ENCODE peak calls at places on chromosomes 6 and 20, in six cellular contexts. L, U, J, M, X and I are unnamed samples.

GRCh38 chr6:20699402-20699801 is 165.1 kb downstream of the CDKAL1 start:
- DNase-seq in L (no peak), U (no peak), J (no peak), M (no peak), X (no peak), I (peak)

GRCh38 chr20:16434087-16434664 is 139.1 kb downstream of the KIF16B start:
- DNase-seq in L (peak), U (peak), J (peak), M (peak), X (peak), I (peak)

GRCh38 chr6:163720460-163721235 is 306.1 kb downstream of the QKI start:
- DNase-seq in L (no peak), U (no peak), J (no peak), M (no peak), X (no peak), I (no peak)

GRCh38 chr6:46688117-46688965 is 656 bp downstream of the TDRD6 start:
- DNase-seq in L (no peak), U (no peak), J (no peak), M (no peak), X (no peak), I (no peak)

GRCh38 chr6:166757226-166758135 is 130.4 kb upstream of the RPS6KA2 start:
- DNase-seq in L (peak), U (no peak), J (no peak), M (no peak), X (no peak), I (no peak)

GRCh38 chr20:3068986-3069900 is 2.2 kb upstream of the OXT start:
- DNase-seq in L (no peak), U (no peak), J (no peak), M (peak), X (no peak), I (peak)

GRCh38 chr6:12150812-12151432 is 138.8 kb downstream of the HIVEP1 start:
- DNase-seq in L (no peak), U (peak), J (peak), M (peak), X (peak), I (peak)

GRCh38 chr6:9204171-9204570 is 768.8 kb upstream of the SLC35B3 start:
- DNase-seq in L (no peak), U (no peak), J (no peak), M (no peak), X (no peak), I (no peak)

GRCh38 chr6:14316911-14317535 is 199.5 kb downstream of the CD83 start:
- DNase-seq in L (no peak), U (no peak), J (no peak), M (no peak), X (peak), I (peak)

GRCh38 chr6:134868812-134869211 is 81.1 kb downstream of the ALDH8A1 start:
- DNase-seq in L (no peak), U (no peak), J (no peak), M (no peak), X (no peak), I (no peak)

GRCh38 chr6:100155141-100155540 is 161.1 kb upstream of the MCHR2 start:
- DNase-seq in L (no peak), U (no peak), J (no peak), M (no peak), X (no peak), I (no peak)

GRCh38 chr6:74731921-74732320 is 473.9 kb downstream of the COL12A1 start:
- DNase-seq in L (peak), U (no peak), J (no peak), M (no peak), X (no peak), I (no peak)